ENCODE peak calls at places on chromosome 10, in six cellular contexts. C is GM12865; Z is stimulated activated CD4-positive, alpha-beta T cell treated with anti-CD3 and anti-CD28 coated beads, Interleukin-1b, Interleukin-23, amount 100 ng/mL, for 24 hours; R is HEK293T; W is astrocyte of the cerebellum; N is GDM1. V is an unnamed sample.

GRCh38 chr10:93461807-93462178 is 20.3 kb downstream of the MYOF start:
- DNase-seq in W (peak), N (no peak), C (peak), Z (no peak), R (no peak), V (no peak)

GRCh38 chr10:676178-676577 is 13.3 kb downstream of the DIP2C start:
- DNase-seq in W (no peak), C (peak), Z (no peak), N (no peak), R (no peak), V (no peak)

GRCh38 chr10:101189461-101190401 is 39.5 kb downstream of the LBX1 start:
- DNase-seq in Z (no peak), W (no peak), N (no peak), C (no peak), R (no peak), V (no peak)

GRCh38 chr10:110504111-110504735 is 6.5 kb downstream of the DUSP5 start:
- DNase-seq in N (peak), Z (no peak), W (no peak), R (no peak), C (peak), V (no peak)

GRCh38 chr10:95273393-95274312 is 17.1 kb downstream of the PDLIM1 start:
- DNase-seq in Z (no peak), C (no peak), N (no peak), W (peak), R (no peak), V (no peak)

GRCh38 chr10:132313305-132313704 is 5.6 kb upstream of the STK32C start:
- DNase-seq in W (no peak), N (no peak), Z (no peak), C (no peak), R (no peak), V (no peak)

GRCh38 chr10:91642831-91643692 is 10.2 kb upstream of the PPP1R3C start:
- DNase-seq in C (no peak), N (no peak), R (no peak), Z (no peak), W (no peak), V (no peak)

GRCh38 chr10:42783181-42783549 is 570 bp downstream of the BMS1 start:
- DNase-seq in W (peak), R (peak), N (no peak), Z (peak), C (peak), V (peak)

GRCh38 chr10:51097546-51097945 is 23.3 kb downstream of the PRKG1 start:
- DNase-seq in R (no peak), W (no peak), N (no peak), Z (no peak), C (no peak), V (no peak)